ENCODE peak calls at places on chromosomes 16 and 17, in six cellular contexts. T is HepG2, P is GM12878, F is K562, N is SK-N-SH, D is H1. R is an unnamed sample.

GRCh38 chr16:24778676-24779075 is 49.2 kb downstream of the TNRC6A start:
- DNase-seq in D (no peak), T (no peak), N (no peak), F (no peak), P (no peak), R (no peak)

GRCh38 chr16:10558746-10559641 is 21.4 kb downstream of the EMP2 start:
- DNase-seq in F (no peak), N (no peak), D (no peak), P (no peak), T (no peak), R (no peak)

GRCh38 chr16:28985611-28986041 is 774 bp downstream of the LAT start:
- DNase-seq in T (no peak), N (no peak), D (no peak), P (no peak), F (no peak), R (no peak)

GRCh38 chr17:58249270-58250133 is 11.1 kb downstream of the LPO start:
- DNase-seq in P (no peak), D (peak; percentile 93), F (peak; percentile 92), T (peak; percentile 24), N (peak; percentile 99), R (peak; percentile 95)

GRCh38 chr17:4610162-4610561 is 25.8 kb downstream of the SMTNL2 start:
- DNase-seq in N (no peak), F (no peak), P (no peak), D (no peak), T (peak; percentile 80), R (no peak)

GRCh38 chr17:40564883-40565744 is at the start of gene CCR7:
- DNase-seq in N (no peak), F (peak; percentile 68), P (no peak), T (no peak), D (no peak), R (no peak)

GRCh38 chr16:23788653-23789052 is 33.8 kb downstream of the CHP2 start:
- DNase-seq in T (no peak), N (no peak), D (no peak), F (no peak), P (no peak), R (no peak)

GRCh38 chr16:15523092-15523541 is 88.7 kb downstream of the BMERB1 start:
- DNase-seq in P (no peak), T (peak; percentile 58), D (no peak), F (no peak), N (no peak), R (no peak)

GRCh38 chr17:49995055-49995738 is at the start of gene DLX3:
- DNase-seq in F (peak; percentile 13), T (no peak), D (peak; percentile 88), P (no peak), N (peak; percentile 81), R (peak; percentile 68)

GRCh38 chr16:20865420-20866126 is 34.6 kb downstream of the DCUN1D3 start:
- DNase-seq in T (no peak), F (no peak), N (no peak), P (peak; percentile 64), D (no peak), R (no peak)

GRCh38 chr17:17557796-17558195 is 33.7 kb downstream of the PEMT start:
- DNase-seq in T (no peak), D (no peak), N (no peak), P (no peak), F (no peak), R (no peak)

GRCh38 chr16:57175896-57176295 is 9.9 kb downstream of the PSME3IP1 start:
- DNase-seq in T (no peak), D (no peak), P (no peak), N (no peak), F (no peak), R (no peak)

GRCh38 chr17:19305761-19306159 is 56.8 kb downstream of the B9D1 start:
- DNase-seq in N (no peak), D (no peak), P (no peak), T (no peak), F (no peak), R (no peak)

GRCh38 chr17:45690876-45691275 is 93.2 kb upstream of the CRHR1 start:
- DNase-seq in D (no peak), T (no peak), P (no peak), N (no peak), F (no peak), R (no peak)

GRCh38 chr16:88710556-88710955 is 4.3 kb downstream of the CTU2 start:
- DNase-seq in T (no peak), D (no peak), F (no peak), N (no peak), P (no peak), R (no peak)

GRCh38 chr17:76370261-76370993 is 14.0 kb upstream of the SPHK1 start:
- DNase-seq in F (peak; percentile 67), P (no peak), D (no peak), T (no peak), N (peak; percentile 65), R (peak; percentile 62)

GRCh38 chr16:12257926-12258561 is 281.5 kb downstream of the SNX29 start:
- DNase-seq in N (no peak), D (no peak), T (peak; percentile 95), F (peak; percentile 27), P (no peak), R (peak; percentile 16)

GRCh38 chr17:62673614-62674362 is 46.3 kb downstream of the MRC2 start:
- DNase-seq in F (no peak), D (no peak), P (no peak), T (no peak), N (no peak), R (no peak)

GRCh38 chr16:81585785-81586184 is 141.2 kb downstream of the CMIP start:
- DNase-seq in N (no peak), F (peak; percentile 42), P (no peak), T (peak; percentile 50), D (no peak), R (no peak)

GRCh38 chr17:74134991-74135390 is 68.5 kb upstream of the RPL38 start:
- DNase-seq in F (no peak), N (no peak), P (no peak), D (no peak), T (no peak), R (no peak)

GRCh38 chr16:73064227-73064995 is 16.5 kb upstream of the ZFHX3 start:
- DNase-seq in T (no peak), F (peak; percentile 28), N (peak; percentile 32), P (no peak), D (peak; percentile 58), R (no peak)

GRCh38 chr16:73066927-73067670 is 19.2 kb upstream of the ZFHX3 start:
- DNase-seq in P (no peak), T (no peak), D (peak; percentile 65), N (no peak), F (no peak), R (no peak)

GRCh38 chr16:73066321-73066926 is 18.5 kb upstream of the ZFHX3 start:
- DNase-seq in D (peak; percentile 80), P (no peak), F (no peak), T (no peak), N (no peak), R (no peak)

GRCh38 chr16:73064996-73065349 is 17.0 kb upstream of the ZFHX3 start:
- DNase-seq in N (no peak), D (no peak), P (no peak), T (no peak), F (no peak), R (no peak)

GRCh38 chr16:73065617-73066313 is 17.8 kb upstream of the ZFHX3 start:
- DNase-seq in P (no peak), N (no peak), D (peak; percentile 60), T (no peak), F (no peak), R (no peak)
- TF ChIP-seq RAD21 in P (no peak), N (no peak), D (no peak), T (no peak), F (no peak), R (no peak)

GRCh38 chr17:51627776-51628175 is 367.4 kb downstream of the UTP18 start:
- DNase-seq in N (no peak), T (no peak), P (no peak), F (no peak), D (no peak), R (no peak)

GRCh38 chr17:51629232-51629631 is 368.9 kb downstream of the UTP18 start:
- DNase-seq in T (no peak), P (no peak), N (no peak), F (no peak), D (no peak), R (no peak)

GRCh38 chr17:51630101-51630671 is 369.8 kb downstream of the UTP18 start:
- DNase-seq in D (no peak), P (no peak), N (no peak), T (peak; percentile 21), F (no peak), R (no peak)
- TF ChIP-seq CTCF in D (no peak), P (no peak), N (no peak), T (no peak), F (no peak), R (no peak)

DNA sequence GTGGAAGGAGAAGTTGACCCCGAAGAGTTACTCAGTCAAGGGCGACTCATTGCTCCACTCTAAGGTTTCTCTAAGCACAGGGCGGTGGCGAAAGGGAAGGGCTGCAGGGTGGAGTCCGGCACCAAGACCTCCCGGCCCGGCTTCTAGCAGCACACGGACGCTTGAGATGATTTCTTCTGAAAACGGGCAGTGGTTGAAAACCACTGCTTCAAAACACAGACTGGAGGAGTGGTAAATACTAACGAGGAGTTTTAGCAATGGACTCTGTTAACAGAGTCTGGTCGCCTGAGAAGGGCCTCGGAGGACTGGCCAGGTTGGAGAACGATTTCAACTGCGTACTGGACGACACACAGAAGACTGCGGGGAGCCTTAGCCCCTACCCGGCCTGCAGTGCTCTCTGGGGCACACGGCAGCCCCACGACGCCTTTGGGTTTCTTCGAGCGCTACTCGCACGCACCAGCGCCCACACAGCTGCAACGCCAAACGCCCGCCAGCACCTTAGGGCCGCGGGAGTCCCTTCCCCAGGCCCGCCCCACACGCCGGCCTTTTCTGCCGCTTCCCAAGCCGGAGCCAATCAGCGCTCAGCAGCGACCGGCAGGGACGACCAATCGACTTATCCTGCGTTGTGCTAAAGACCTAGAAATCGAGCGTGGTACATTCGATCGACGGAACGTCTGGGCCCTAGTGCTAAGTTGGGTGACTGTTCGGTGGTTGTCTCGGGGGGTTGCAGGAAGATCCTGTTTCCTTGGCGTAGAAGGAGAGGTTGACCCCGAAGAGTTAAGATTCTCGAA is 14.4 kb upstream of the CA4 start:
- DNase-seq in D (peak; percentile 88), T (peak; percentile 77), F (peak; percentile 99), P (peak; percentile 44), N (peak; percentile 99), R (peak; percentile 93)
- TF ChIP-seq EP300 in D (no peak), T (no peak), F (peak; percentile 40), P (no peak), N (peak; percentile 13), R (no peak)

GRCh38 chr17:14904406-14904805 is 360.7 kb downstream of the PMP22 start:
- DNase-seq in N (no peak), F (no peak), D (no peak), P (no peak), T (no peak), R (no peak)

GRCh38 chr17:14903810-14904209 is 361.3 kb downstream of the PMP22 start:
- DNase-seq in D (no peak), F (no peak), T (no peak), P (no peak), N (no peak), R (no peak)

GRCh38 chr17:14901376-14901775 is 363.8 kb downstream of the PMP22 start:
- DNase-seq in F (no peak), P (no peak), T (no peak), N (no peak), D (no peak), R (no peak)

DNA sequence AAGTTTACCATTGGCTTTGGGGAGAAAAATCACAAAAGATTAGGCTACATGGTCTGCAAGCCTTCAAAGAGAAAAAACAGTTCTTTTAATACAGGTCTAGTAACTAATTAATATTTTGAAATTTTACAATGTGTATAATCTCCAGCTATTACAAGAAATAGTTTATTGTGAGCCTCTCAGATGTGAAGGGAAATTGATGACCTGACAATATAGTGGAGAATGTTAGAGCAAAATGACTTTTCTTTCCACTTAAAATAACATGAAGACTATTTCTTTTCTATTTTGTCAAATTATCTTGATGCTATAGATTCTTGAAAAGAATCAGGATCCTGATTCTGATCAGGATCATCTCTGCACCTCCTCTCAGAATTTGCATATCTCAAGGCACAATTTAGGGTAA is 362.3 kb downstream of the PMP22 start:
- DNase-seq in T (no peak), N (no peak), D (no peak), P (no peak), F (no peak), R (no peak)
- TF ChIP-seq RAD21 in T (no peak), N (no peak), D (no peak), P (no peak), F (no peak), R (no peak)

R was measured in A549.